ENCODE peak calls at places on chromosomes 3 and 15, in ten cellular contexts. One of them, this sample, is unnamed.

GRCh38 chr3:184040010-184040409 is 8.5 kb downstream of the HTR3D start:
- DNase-seq in endothelial cell: peak; percentile 28
- DNase-seq in Daoy: peak; percentile 27
- DNase-seq in T follicular helper cell: no peak
- DNase-seq in globus pallidus: no peak
- DNase-seq in body of pancreas: peak; percentile 13
- DNase-seq in tibial nerve: no peak
- DNase-seq in AG10803: peak; percentile 38
- DNase-seq in activated T-cell treated with anti-CD3 and anti-CD28 coated beads, Interleukin-2, amount 50 U/mL, for 1 hour: no peak
- DNase-seq in hypothalamus: no peak
- DNase-seq in this sample: peak; percentile 31

GRCh38 chr15:60639502-60639901 is 160.6 kb upstream of the ICE2 start:
- DNase-seq in endothelial cell: no peak
- DNase-seq in Daoy: no peak
- DNase-seq in T follicular helper cell: no peak
- DNase-seq in globus pallidus: no peak
- DNase-seq in body of pancreas: no peak
- DNase-seq in tibial nerve: no peak
- DNase-seq in AG10803: no peak
- DNase-seq in activated T-cell treated with anti-CD3 and anti-CD28 coated beads, Interleukin-2, amount 50 U/mL, for 1 hour: no peak
- DNase-seq in hypothalamus: no peak
- DNase-seq in this sample: no peak

GRCh38 chr3:25021816-25022215 is 406.2 kb upstream of the RARB start:
- DNase-seq in endothelial cell: no peak
- DNase-seq in Daoy: peak; percentile 4
- DNase-seq in T follicular helper cell: no peak
- DNase-seq in globus pallidus: peak; percentile 20
- DNase-seq in body of pancreas: no peak
- DNase-seq in tibial nerve: no peak
- DNase-seq in AG10803: peak; percentile 48
- DNase-seq in activated T-cell treated with anti-CD3 and anti-CD28 coated beads, Interleukin-2, amount 50 U/mL, for 1 hour: no peak
- DNase-seq in hypothalamus: no peak
- DNase-seq in this sample: no peak

GRCh38 chr3:14410501-14411165 is 8.2 kb downstream of the SLC6A6 start:
- DNase-seq in endothelial cell: no peak
- DNase-seq in Daoy: peak; percentile 89
- DNase-seq in T follicular helper cell: no peak
- DNase-seq in globus pallidus: no peak
- DNase-seq in body of pancreas: no peak
- DNase-seq in tibial nerve: no peak
- DNase-seq in AG10803: peak; percentile 91
- DNase-seq in activated T-cell treated with anti-CD3 and anti-CD28 coated beads, Interleukin-2, amount 50 U/mL, for 1 hour: no peak
- DNase-seq in hypothalamus: no peak
- DNase-seq in this sample: no peak

GRCh38 chr3:9514956-9515355 is 38.7 kb downstream of the LHFPL4 start:
- DNase-seq in endothelial cell: no peak
- DNase-seq in Daoy: no peak
- DNase-seq in T follicular helper cell: no peak
- DNase-seq in globus pallidus: no peak
- DNase-seq in body of pancreas: no peak
- DNase-seq in tibial nerve: no peak
- DNase-seq in AG10803: no peak
- DNase-seq in activated T-cell treated with anti-CD3 and anti-CD28 coated beads, Interleukin-2, amount 50 U/mL, for 1 hour: no peak
- DNase-seq in hypothalamus: no peak
- DNase-seq in this sample: no peak

GRCh38 chr3:14503706-14504065 is 36.5 kb downstream of the GRIP2 start:
- DNase-seq in endothelial cell: no peak
- DNase-seq in Daoy: no peak
- DNase-seq in T follicular helper cell: no peak
- DNase-seq in globus pallidus: no peak
- DNase-seq in body of pancreas: no peak
- DNase-seq in tibial nerve: no peak
- DNase-seq in AG10803: no peak
- DNase-seq in activated T-cell treated with anti-CD3 and anti-CD28 coated beads, Interleukin-2, amount 50 U/mL, for 1 hour: no peak
- DNase-seq in hypothalamus: no peak
- DNase-seq in this sample: no peak

GRCh38 chr3:29226709-29227108 is 54.2 kb upstream of the RBMS3 start:
- DNase-seq in endothelial cell: no peak
- DNase-seq in Daoy: no peak
- DNase-seq in T follicular helper cell: no peak
- DNase-seq in globus pallidus: no peak
- DNase-seq in body of pancreas: no peak
- DNase-seq in tibial nerve: no peak
- DNase-seq in AG10803: peak; percentile 40
- DNase-seq in activated T-cell treated with anti-CD3 and anti-CD28 coated beads, Interleukin-2, amount 50 U/mL, for 1 hour: no peak
- DNase-seq in hypothalamus: no peak
- DNase-seq in this sample: no peak

GRCh38 chr3:167110906-167111305 is 269.2 kb downstream of the ZBBX start:
- DNase-seq in endothelial cell: no peak
- DNase-seq in Daoy: no peak
- DNase-seq in T follicular helper cell: no peak
- DNase-seq in globus pallidus: no peak
- DNase-seq in body of pancreas: no peak
- DNase-seq in tibial nerve: no peak
- DNase-seq in AG10803: no peak
- DNase-seq in activated T-cell treated with anti-CD3 and anti-CD28 coated beads, Interleukin-2, amount 50 U/mL, for 1 hour: no peak
- DNase-seq in hypothalamus: no peak
- DNase-seq in this sample: no peak

GRCh38 chr3:53232641-53233377 is 23.0 kb downstream of the TKT start:
- DNase-seq in endothelial cell: no peak
- DNase-seq in Daoy: no peak
- DNase-seq in T follicular helper cell: no peak
- DNase-seq in globus pallidus: no peak
- DNase-seq in body of pancreas: no peak
- DNase-seq in tibial nerve: no peak
- DNase-seq in AG10803: no peak
- DNase-seq in activated T-cell treated with anti-CD3 and anti-CD28 coated beads, Interleukin-2, amount 50 U/mL, for 1 hour: no peak
- DNase-seq in hypothalamus: no peak
- DNase-seq in this sample: no peak

GRCh38 chr3:197394464-197395321 is 96.3 kb upstream of the DLG1 start:
- DNase-seq in endothelial cell: no peak
- DNase-seq in Daoy: peak; percentile 100
- DNase-seq in T follicular helper cell: no peak
- DNase-seq in globus pallidus: peak; percentile 43
- DNase-seq in body of pancreas: no peak
- DNase-seq in tibial nerve: peak; percentile 31
- DNase-seq in AG10803: peak; percentile 100
- DNase-seq in activated T-cell treated with anti-CD3 and anti-CD28 coated beads, Interleukin-2, amount 50 U/mL, for 1 hour: no peak
- DNase-seq in hypothalamus: no peak
- DNase-seq in this sample: peak; percentile 27

GRCh38 chr15:25510146-25510545 is 71.3 kb upstream of the UBE3A start:
- DNase-seq in endothelial cell: no peak
- DNase-seq in Daoy: no peak
- DNase-seq in T follicular helper cell: no peak
- DNase-seq in globus pallidus: no peak
- DNase-seq in body of pancreas: no peak
- DNase-seq in tibial nerve: no peak
- DNase-seq in AG10803: peak; percentile 9
- DNase-seq in activated T-cell treated with anti-CD3 and anti-CD28 coated beads, Interleukin-2, amount 50 U/mL, for 1 hour: no peak
- DNase-seq in hypothalamus: no peak
- DNase-seq in this sample: no peak

GRCh38 chr3:129625071-129625874 is 18.8 kb upstream of the PLXND1 start:
- DNase-seq in endothelial cell: no peak
- DNase-seq in Daoy: peak; percentile 78
- DNase-seq in T follicular helper cell: no peak
- DNase-seq in globus pallidus: no peak
- DNase-seq in body of pancreas: no peak
- DNase-seq in tibial nerve: no peak
- DNase-seq in AG10803: no peak
- DNase-seq in activated T-cell treated with anti-CD3 and anti-CD28 coated beads, Interleukin-2, amount 50 U/mL, for 1 hour: peak; percentile 15
- DNase-seq in hypothalamus: no peak
- DNase-seq in this sample: peak; percentile 54

GRCh38 chr3:52502001-52502400 is 6.9 kb downstream of the STAB1 start:
- DNase-seq in endothelial cell: no peak
- DNase-seq in Daoy: no peak
- DNase-seq in T follicular helper cell: no peak
- DNase-seq in globus pallidus: no peak
- DNase-seq in body of pancreas: no peak
- DNase-seq in tibial nerve: no peak
- DNase-seq in AG10803: no peak
- DNase-seq in activated T-cell treated with anti-CD3 and anti-CD28 coated beads, Interleukin-2, amount 50 U/mL, for 1 hour: no peak
- DNase-seq in hypothalamus: no peak
- DNase-seq in this sample: no peak

GRCh38 chr15:89121414-89121813 is 33.2 kb downstream of the ABHD2 start:
- DNase-seq in endothelial cell: no peak
- DNase-seq in Daoy: no peak
- DNase-seq in T follicular helper cell: no peak
- DNase-seq in globus pallidus: no peak
- DNase-seq in body of pancreas: peak; percentile 87
- DNase-seq in tibial nerve: no peak
- DNase-seq in AG10803: no peak
- DNase-seq in activated T-cell treated with anti-CD3 and anti-CD28 coated beads, Interleukin-2, amount 50 U/mL, for 1 hour: no peak
- DNase-seq in hypothalamus: no peak
- DNase-seq in this sample: no peak

GRCh38 chr3:144162042-144162441 is 190.4 kb downstream of the DIPK2A start:
- DNase-seq in endothelial cell: no peak
- DNase-seq in Daoy: no peak
- DNase-seq in T follicular helper cell: no peak
- DNase-seq in globus pallidus: no peak
- DNase-seq in body of pancreas: no peak
- DNase-seq in tibial nerve: no peak
- DNase-seq in AG10803: no peak
- DNase-seq in activated T-cell treated with anti-CD3 and anti-CD28 coated beads, Interleukin-2, amount 50 U/mL, for 1 hour: no peak
- DNase-seq in hypothalamus: no peak
- DNase-seq in this sample: no peak